ENCODE peak calls at places on chromosome X, in seven cellular contexts. One of them, this sample, is unnamed.

GRCh38 chrX:9539611-9540387 is 74.9 kb downstream of the TBL1X start:
- DNase-seq in anterior cingulate cortex: no peak
- DNase-seq in substantia nigra: no peak
- DNase-seq in amygdala: no peak
- DNase-seq in GM20000: no peak
- DNase-seq in stimulated activated CD8-positive, alpha-beta memory T cell treated with anti-CD3 and anti-CD28 coated beads, Interleukin-4, amount 100 ng/mL, for 48 hours: no peak
- DNase-seq in ELR: no peak
- DNase-seq in this sample: no peak

GRCh38 chrX:38277136-38277535 is 50.2 kb downstream of the RPGR start:
- DNase-seq in anterior cingulate cortex: no peak
- DNase-seq in substantia nigra: no peak
- DNase-seq in amygdala: no peak
- DNase-seq in GM20000: no peak
- DNase-seq in stimulated activated CD8-positive, alpha-beta memory T cell treated with anti-CD3 and anti-CD28 coated beads, Interleukin-4, amount 100 ng/mL, for 48 hours: no peak
- DNase-seq in ELR: no peak
- DNase-seq in this sample: no peak

GRCh38 chrX:71637848-71638247 is 19.5 kb upstream of the CXCR3 start:
- DNase-seq in anterior cingulate cortex: no peak
- DNase-seq in substantia nigra: no peak
- DNase-seq in amygdala: no peak
- DNase-seq in GM20000: no peak
- DNase-seq in stimulated activated CD8-positive, alpha-beta memory T cell treated with anti-CD3 and anti-CD28 coated beads, Interleukin-4, amount 100 ng/mL, for 48 hours: no peak
- DNase-seq in ELR: peak
- DNase-seq in this sample: no peak

GRCh38 chrX:154025230-154025629 is 5.5 kb upstream of the IRAK1 start:
- DNase-seq in anterior cingulate cortex: no peak
- DNase-seq in substantia nigra: no peak
- DNase-seq in amygdala: no peak
- DNase-seq in GM20000: no peak
- DNase-seq in stimulated activated CD8-positive, alpha-beta memory T cell treated with anti-CD3 and anti-CD28 coated beads, Interleukin-4, amount 100 ng/mL, for 48 hours: no peak
- DNase-seq in ELR: no peak
- DNase-seq in this sample: no peak

GRCh38 chrX:19602866-19603620 is 87.7 kb upstream of the MAP3K15 start:
- DNase-seq in anterior cingulate cortex: no peak
- DNase-seq in substantia nigra: no peak
- DNase-seq in amygdala: no peak
- DNase-seq in GM20000: no peak
- DNase-seq in stimulated activated CD8-positive, alpha-beta memory T cell treated with anti-CD3 and anti-CD28 coated beads, Interleukin-4, amount 100 ng/mL, for 48 hours: no peak
- DNase-seq in ELR: peak
- DNase-seq in this sample: no peak

GRCh38 chrX:41827886-41828285 is 95.5 kb downstream of the CASK start:
- DNase-seq in anterior cingulate cortex: no peak
- DNase-seq in substantia nigra: no peak
- DNase-seq in amygdala: no peak
- DNase-seq in GM20000: no peak
- DNase-seq in stimulated activated CD8-positive, alpha-beta memory T cell treated with anti-CD3 and anti-CD28 coated beads, Interleukin-4, amount 100 ng/mL, for 48 hours: no peak
- DNase-seq in ELR: no peak
- DNase-seq in this sample: no peak

GRCh38 chrX:117990438-117990837 is 126.2 kb downstream of the KLHL13 start:
- DNase-seq in anterior cingulate cortex: no peak
- DNase-seq in substantia nigra: no peak
- DNase-seq in amygdala: no peak
- DNase-seq in GM20000: no peak
- DNase-seq in stimulated activated CD8-positive, alpha-beta memory T cell treated with anti-CD3 and anti-CD28 coated beads, Interleukin-4, amount 100 ng/mL, for 48 hours: no peak
- DNase-seq in ELR: no peak
- DNase-seq in this sample: no peak

GRCh38 chrX:19904778-19905367 is 17.5 kb upstream of the SH3KBP1 start:
- DNase-seq in anterior cingulate cortex: no peak
- DNase-seq in substantia nigra: no peak
- DNase-seq in amygdala: no peak
- DNase-seq in GM20000: peak
- DNase-seq in stimulated activated CD8-positive, alpha-beta memory T cell treated with anti-CD3 and anti-CD28 coated beads, Interleukin-4, amount 100 ng/mL, for 48 hours: peak
- DNase-seq in ELR: peak
- DNase-seq in this sample: peak

GRCh38 chrX:11968470-11968869 is 169.8 kb upstream of the FRMPD4 start:
- DNase-seq in anterior cingulate cortex: no peak
- DNase-seq in substantia nigra: no peak
- DNase-seq in amygdala: no peak
- DNase-seq in GM20000: no peak
- DNase-seq in stimulated activated CD8-positive, alpha-beta memory T cell treated with anti-CD3 and anti-CD28 coated beads, Interleukin-4, amount 100 ng/mL, for 48 hours: no peak
- DNase-seq in ELR: no peak
- DNase-seq in this sample: no peak

GRCh38 chrX:72238721-72239475 is at the start of gene ERCC6L:
- DNase-seq in anterior cingulate cortex: peak
- DNase-seq in substantia nigra: peak
- DNase-seq in amygdala: peak
- DNase-seq in GM20000: peak
- DNase-seq in stimulated activated CD8-positive, alpha-beta memory T cell treated with anti-CD3 and anti-CD28 coated beads, Interleukin-4, amount 100 ng/mL, for 48 hours: peak
- DNase-seq in ELR: peak
- DNase-seq in this sample: peak

GRCh38 chrX:12322031-12322430 is 183.8 kb downstream of the FRMPD4 start:
- DNase-seq in anterior cingulate cortex: no peak
- DNase-seq in substantia nigra: no peak
- DNase-seq in amygdala: no peak
- DNase-seq in GM20000: no peak
- DNase-seq in stimulated activated CD8-positive, alpha-beta memory T cell treated with anti-CD3 and anti-CD28 coated beads, Interleukin-4, amount 100 ng/mL, for 48 hours: no peak
- DNase-seq in ELR: no peak
- DNase-seq in this sample: no peak

GRCh38 chrX:140510895-140511295 is 6.0 kb upstream of the SOX3 start:
- DNase-seq in anterior cingulate cortex: no peak
- DNase-seq in substantia nigra: no peak
- DNase-seq in amygdala: no peak
- DNase-seq in GM20000: no peak
- DNase-seq in stimulated activated CD8-positive, alpha-beta memory T cell treated with anti-CD3 and anti-CD28 coated beads, Interleukin-4, amount 100 ng/mL, for 48 hours: no peak
- DNase-seq in ELR: no peak
- DNase-seq in this sample: no peak

GRCh38 chrX:131729295-131729694 is 185.4 kb downstream of the OR13H1 start:
- DNase-seq in anterior cingulate cortex: no peak
- DNase-seq in substantia nigra: peak
- DNase-seq in amygdala: no peak
- DNase-seq in GM20000: no peak
- DNase-seq in stimulated activated CD8-positive, alpha-beta memory T cell treated with anti-CD3 and anti-CD28 coated beads, Interleukin-4, amount 100 ng/mL, for 48 hours: no peak
- DNase-seq in ELR: no peak
- DNase-seq in this sample: no peak

GRCh38 chrX:95076449-95076848 is 1402.4 kb downstream of the FAM133A start:
- DNase-seq in anterior cingulate cortex: no peak
- DNase-seq in substantia nigra: no peak
- DNase-seq in amygdala: no peak
- DNase-seq in GM20000: no peak
- DNase-seq in stimulated activated CD8-positive, alpha-beta memory T cell treated with anti-CD3 and anti-CD28 coated beads, Interleukin-4, amount 100 ng/mL, for 48 hours: no peak
- DNase-seq in ELR: peak
- DNase-seq in this sample: no peak

GRCh38 chrX:110108381-110108796 is 105.5 kb downstream of the TMEM164 start:
- DNase-seq in anterior cingulate cortex: no peak
- DNase-seq in substantia nigra: no peak
- DNase-seq in amygdala: no peak
- DNase-seq in GM20000: no peak
- DNase-seq in stimulated activated CD8-positive, alpha-beta memory T cell treated with anti-CD3 and anti-CD28 coated beads, Interleukin-4, amount 100 ng/mL, for 48 hours: no peak
- DNase-seq in ELR: no peak
- DNase-seq in this sample: no peak

GRCh38 chrX:18886344-18887161 is 97.4 kb downstream of the PHKA2 start:
- DNase-seq in anterior cingulate cortex: peak
- DNase-seq in substantia nigra: peak
- DNase-seq in amygdala: peak
- DNase-seq in GM20000: peak
- DNase-seq in stimulated activated CD8-positive, alpha-beta memory T cell treated with anti-CD3 and anti-CD28 coated beads, Interleukin-4, amount 100 ng/mL, for 48 hours: peak
- DNase-seq in ELR: peak
- DNase-seq in this sample: no peak

GRCh38 chrX:56729152-56729557 is at the start of gene NBDY:
- DNase-seq in anterior cingulate cortex: peak
- DNase-seq in substantia nigra: no peak
- DNase-seq in amygdala: peak
- DNase-seq in GM20000: peak
- DNase-seq in stimulated activated CD8-positive, alpha-beta memory T cell treated with anti-CD3 and anti-CD28 coated beads, Interleukin-4, amount 100 ng/mL, for 48 hours: peak
- DNase-seq in ELR: peak
- DNase-seq in this sample: peak

GRCh38 chrX:142251665-142252064 is 46.6 kb upstream of the MAGEC2 start:
- DNase-seq in anterior cingulate cortex: no peak
- DNase-seq in substantia nigra: no peak
- DNase-seq in amygdala: no peak
- DNase-seq in GM20000: no peak
- DNase-seq in stimulated activated CD8-positive, alpha-beta memory T cell treated with anti-CD3 and anti-CD28 coated beads, Interleukin-4, amount 100 ng/mL, for 48 hours: no peak
- DNase-seq in ELR: peak
- DNase-seq in this sample: no peak

GRCh38 chrX:1451251-1451675 is 1.4 kb downstream of the ASMTL start:
- DNase-seq in anterior cingulate cortex: no peak
- DNase-seq in substantia nigra: no peak
- DNase-seq in amygdala: no peak
- DNase-seq in GM20000: no peak
- DNase-seq in stimulated activated CD8-positive, alpha-beta memory T cell treated with anti-CD3 and anti-CD28 coated beads, Interleukin-4, amount 100 ng/mL, for 48 hours: no peak
- DNase-seq in ELR: no peak
- DNase-seq in this sample: no peak

GRCh38 chrX:17547658-17548057 is 172.7 kb downstream of the NHS start:
- DNase-seq in anterior cingulate cortex: no peak
- DNase-seq in substantia nigra: no peak
- DNase-seq in amygdala: no peak
- DNase-seq in GM20000: no peak
- DNase-seq in stimulated activated CD8-positive, alpha-beta memory T cell treated with anti-CD3 and anti-CD28 coated beads, Interleukin-4, amount 100 ng/mL, for 48 hours: no peak
- DNase-seq in ELR: peak
- DNase-seq in this sample: no peak

GRCh38 chrX:15050395-15050794 is 177.2 kb downstream of the MOSPD2 start:
- DNase-seq in anterior cingulate cortex: no peak
- DNase-seq in substantia nigra: no peak
- DNase-seq in amygdala: no peak
- DNase-seq in GM20000: no peak
- DNase-seq in stimulated activated CD8-positive, alpha-beta memory T cell treated with anti-CD3 and anti-CD28 coated beads, Interleukin-4, amount 100 ng/mL, for 48 hours: no peak
- DNase-seq in ELR: no peak
- DNase-seq in this sample: no peak